ENCODE peak calls at places on chromosomes 5 and 9, in five cellular contexts. W, B, A, P and J are unnamed samples.

GRCh38 chr9:116901260-116901659 is 214.2 kb downstream of the TRIM32 start:
- DNase-seq in W (no peak), B (no peak), A (no peak), P (no peak), J (no peak)

GRCh38 chr5:149938791-149939358 is 5.7 kb downstream of the PDE6A start:
- DNase-seq in W (peak; percentile 37), B (no peak), A (no peak), P (no peak), J (peak; percentile 59)

GRCh38 chr5:171957591-171958251 is 48.7 kb downstream of the FBXW11 start:
- DNase-seq in W (no peak), B (peak; percentile 9), A (no peak), P (peak; percentile 34), J (no peak)

GRCh38 chr9:125977223-125977622 is 230.1 kb downstream of the PBX3 start:
- DNase-seq in W (no peak), B (no peak), A (no peak), P (no peak), J (no peak)

GRCh38 chr9:101514056-101514455 is 19.6 kb upstream of the RNF20 start:
- DNase-seq in W (no peak), B (no peak), A (no peak), P (no peak), J (no peak)

GRCh38 chr9:136013116-136013515 is 51.9 kb upstream of the UBAC1 start:
- DNase-seq in W (no peak), B (no peak), A (no peak), P (no peak), J (no peak)

GRCh38 chr9:3436629-3437028 is 89.2 kb downstream of the RFX3 start:
- DNase-seq in W (no peak), B (no peak), A (no peak), P (no peak), J (peak; percentile 14)

GRCh38 chr9:128733256-128733655 is 9.3 kb upstream of the ZDHHC12 start:
- DNase-seq in W (peak; percentile 32), B (no peak), A (peak; percentile 95), P (no peak), J (peak; percentile 28)

GRCh38 chr5:177142029-177142681 is 8.6 kb downstream of the NSD1 start:
- DNase-seq in W (no peak), B (no peak), A (peak; percentile 4), P (no peak), J (no peak)

GRCh38 chr9:68931821-68932220 is 82.1 kb downstream of the PRKACG start:
- DNase-seq in W (no peak), B (no peak), A (no peak), P (no peak), J (no peak)

GRCh38 chr9:121075251-121076036 is 689 bp downstream of the CNTRL start:
- DNase-seq in W (no peak), B (no peak), A (peak; percentile 68), P (peak; percentile 11), J (no peak)